ENCODE peak calls at places on chromosomes 2 and 18, in nine cellular contexts. D is activated T-cell treated with anti-CD3 and anti-CD28 coated beads for 4 hours; N is HFFc6; R is trophoblast cell; H is ELR; E is A549; S is stimulated activated naive B cell treated with anti-CD40 and anti-IgM and Interleukin-4, amounts not matched to agents 10 μg/mL and 1 μg/mL and 100 μg/mL, for 72 hours; F is PC-9; L is stimulated activated CD8-positive, alpha-beta memory T cell treated with anti-CD3 and anti-CD28 coated beads, Interleukin-4, amount 100 ng/mL, for 4 hours. Z is an unnamed sample.

GRCh38 chr2:17547737-17548136 is 7.2 kb downstream of the VSNL1 start:
- DNase-seq in D (no peak), N (no peak), R (no peak), H (no peak), E (no peak), S (no peak), F (no peak), L (no peak), Z (no peak)

GRCh38 chr2:217826505-217826904 is 176.3 kb downstream of the TNS1 start:
- DNase-seq in D (no peak), N (no peak), R (no peak), H (no peak), E (no peak), S (no peak), F (no peak), L (no peak), Z (no peak)

GRCh38 chr2:120566331-120567035 is 169.2 kb upstream of the GLI2 start:
- DNase-seq in D (no peak), N (no peak), R (no peak), H (no peak), E (no peak), S (no peak), F (no peak), L (no peak), Z (peak)

GRCh38 chr2:189499137-189499536 is 57.9 kb downstream of the WDR75 start:
- DNase-seq in D (no peak), N (no peak), R (no peak), H (no peak), E (no peak), S (no peak), F (no peak), L (no peak), Z (no peak)

GRCh38 chr18:77046994-77047393 is 85.6 kb downstream of the MBP start:
- DNase-seq in D (no peak), N (no peak), R (no peak), H (no peak), E (no peak), S (no peak), F (no peak), L (no peak), Z (no peak)

GRCh38 chr18:4758980-4759379 is 303.9 kb upstream of the DLGAP1 start:
- DNase-seq in D (no peak), N (no peak), R (no peak), H (no peak), E (no peak), S (no peak), F (no peak), L (no peak), Z (peak)

GRCh38 chr2:43748333-43748732 is 25.5 kb upstream of the DYNC2LI1 start:
- DNase-seq in D (no peak), N (no peak), R (no peak), H (no peak), E (no peak), S (no peak), F (no peak), L (no peak), Z (no peak)

GRCh38 chr2:85799215-85799956 is 45.6 kb downstream of the ATOH8 start:
- DNase-seq in D (no peak), N (no peak), R (no peak), H (peak), E (peak), S (no peak), F (peak), L (no peak), Z (peak)

GRCh38 chr2:109355192-109355843 is 226.3 kb downstream of the SH3RF3 start:
- DNase-seq in D (no peak), N (no peak), R (no peak), H (no peak), E (no peak), S (no peak), F (no peak), L (no peak), Z (no peak)

GRCh38 chr18:58512161-58512581 is 116.7 kb downstream of the ALPK2 start:
- DNase-seq in D (no peak), N (no peak), R (no peak), H (no peak), E (no peak), S (no peak), F (no peak), L (no peak), Z (no peak)

GRCh38 chr2:174138161-174138560 is 110.2 kb downstream of the OLA1 start:
- DNase-seq in D (no peak), N (no peak), R (no peak), H (peak), E (peak), S (no peak), F (no peak), L (no peak), Z (no peak)

GRCh38 chr18:10291568-10291981 is 162.9 kb upstream of the APCDD1 start:
- DNase-seq in D (no peak), N (peak), R (no peak), H (no peak), E (no peak), S (no peak), F (no peak), L (no peak), Z (no peak)

GRCh38 chr2:12728221-12728777 is 11.6 kb downstream of the TRIB2 start:
- DNase-seq in D (no peak), N (no peak), R (no peak), H (no peak), E (no peak), S (peak), F (no peak), L (no peak), Z (no peak)

GRCh38 chr2:99974966-99975365 is 167.4 kb downstream of the AFF3 start:
- DNase-seq in D (no peak), N (no peak), R (no peak), H (peak), E (no peak), S (no peak), F (no peak), L (no peak), Z (no peak)

GRCh38 chr2:136057023-136057801 is 60.7 kb downstream of the CXCR4 start:
- DNase-seq in D (no peak), N (no peak), R (no peak), H (no peak), E (no peak), S (peak), F (no peak), L (no peak), Z (no peak)

GRCh38 chr18:73691118-73691517 is 456.5 kb downstream of the FBXO15 start:
- DNase-seq in D (no peak), N (peak), R (peak), H (peak), E (no peak), S (no peak), F (no peak), L (no peak), Z (no peak)

Z was measured in breast epithelium.